ENCODE peak calls at places on chromosomes 12 and 14, in six cellular contexts. One of them, this sample, is unnamed.

GRCh38 chr12:91040356-91040755 is 17.5 kb downstream of the KERA start:
- DNase-seq in GM12878: no peak
- DNase-seq in H1: no peak
- DNase-seq in GM12891: no peak
- DNase-seq in HepG2: no peak
- DNase-seq in K562: no peak
- DNase-seq in this sample: no peak

GRCh38 chr12:92297932-92298681 is 152.5 kb upstream of the BTG1 start:
- DNase-seq in GM12878: no peak
- DNase-seq in H1: no peak
- DNase-seq in GM12891: no peak
- DNase-seq in HepG2: no peak
- DNase-seq in K562: no peak
- DNase-seq in this sample: no peak

GRCh38 chr12:119154435-119154818 is 24.3 kb upstream of the HSPB8 start:
- DNase-seq in GM12878: no peak
- DNase-seq in H1: peak
- DNase-seq in GM12891: no peak
- DNase-seq in HepG2: no peak
- DNase-seq in K562: peak
- DNase-seq in this sample: no peak

GRCh38 chr12:89707623-89707991 is 1.0 kb downstream of the ATP2B1 start:
- DNase-seq in GM12878: no peak
- DNase-seq in H1: peak
- DNase-seq in GM12891: no peak
- DNase-seq in HepG2: peak
- DNase-seq in K562: peak
- DNase-seq in this sample: no peak

GRCh38 chr12:58774731-58775130 is 145.6 kb downstream of the LRIG3 start:
- DNase-seq in GM12878: no peak
- DNase-seq in H1: no peak
- DNase-seq in GM12891: no peak
- DNase-seq in HepG2: no peak
- DNase-seq in K562: no peak
- DNase-seq in this sample: no peak

GRCh38 chr14:35910191-35910590 is 84.1 kb downstream of the BRMS1L start:
- DNase-seq in GM12878: no peak
- DNase-seq in H1: no peak
- DNase-seq in GM12891: no peak
- DNase-seq in HepG2: no peak
- DNase-seq in K562: no peak
- DNase-seq in this sample: no peak

GRCh38 chr12:6462234-6462995 is 8.1 kb downstream of the VAMP1 start:
- DNase-seq in GM12878: no peak
- DNase-seq in H1: no peak
- DNase-seq in GM12891: no peak
- DNase-seq in HepG2: no peak
- DNase-seq in K562: no peak
- DNase-seq in this sample: no peak

GRCh38 chr12:109553929-109554500 is 19.3 kb downstream of the MMAB start:
- DNase-seq in GM12878: no peak
- DNase-seq in H1: no peak
- DNase-seq in GM12891: no peak
- DNase-seq in HepG2: no peak
- DNase-seq in K562: no peak
- DNase-seq in this sample: no peak

GRCh38 chr12:120590741-120591407 is 9.7 kb upstream of the POP5 start:
- DNase-seq in GM12878: no peak
- DNase-seq in H1: no peak
- DNase-seq in GM12891: no peak
- DNase-seq in HepG2: peak
- DNase-seq in K562: no peak
- DNase-seq in this sample: no peak

GRCh38 chr12:54352022-54352531 is 12.2 kb downstream of the GPR84 start:
- DNase-seq in GM12878: no peak
- DNase-seq in H1: peak
- DNase-seq in GM12891: no peak
- DNase-seq in HepG2: no peak
- DNase-seq in K562: peak
- DNase-seq in this sample: no peak

GRCh38 chr12:65642006-65642695 is 182.1 kb upstream of the HMGA2 start:
- DNase-seq in GM12878: no peak
- DNase-seq in H1: no peak
- DNase-seq in GM12891: no peak
- DNase-seq in HepG2: no peak
- DNase-seq in K562: no peak
- DNase-seq in this sample: no peak

GRCh38 chr12:92927055-92927435 is 2.0 kb downstream of the EEA1 start:
- DNase-seq in GM12878: peak
- DNase-seq in H1: no peak
- DNase-seq in GM12891: no peak
- DNase-seq in HepG2: peak
- DNase-seq in K562: no peak
- DNase-seq in this sample: no peak

GRCh38 chr12:98532687-98533304 is 17.4 kb downstream of the TMPO start:
- DNase-seq in GM12878: no peak
- DNase-seq in H1: no peak
- DNase-seq in GM12891: no peak
- DNase-seq in HepG2: peak
- DNase-seq in K562: peak
- DNase-seq in this sample: no peak

GRCh38 chr12:1915082-1915968 is 3.1 kb downstream of the CACNA2D4 start:
- DNase-seq in GM12878: no peak
- DNase-seq in H1: peak
- DNase-seq in GM12891: no peak
- DNase-seq in HepG2: no peak
- DNase-seq in K562: peak
- DNase-seq in this sample: no peak

GRCh38 chr14:50451854-50452253 is 55.2 kb upstream of the CDKL1 start:
- DNase-seq in GM12878: no peak
- DNase-seq in H1: no peak
- DNase-seq in GM12891: no peak
- DNase-seq in HepG2: no peak
- DNase-seq in K562: no peak
- DNase-seq in this sample: no peak

GRCh38 chr12:22529281-22530060 is 14.9 kb downstream of the C2CD5 start:
- DNase-seq in GM12878: no peak
- DNase-seq in H1: no peak
- DNase-seq in GM12891: no peak
- DNase-seq in HepG2: peak
- DNase-seq in K562: peak
- DNase-seq in this sample: no peak

GRCh38 chr14:52467515-52468266 is 84.6 kb downstream of the TXNDC16 start:
- DNase-seq in GM12878: no peak
- DNase-seq in H1: no peak
- DNase-seq in GM12891: no peak
- DNase-seq in HepG2: no peak
- DNase-seq in K562: no peak
- DNase-seq in this sample: no peak

GRCh38 chr12:42502671-42503070 is 86.9 kb downstream of the PRICKLE1 start:
- DNase-seq in GM12878: no peak
- DNase-seq in H1: no peak
- DNase-seq in GM12891: no peak
- DNase-seq in HepG2: no peak
- DNase-seq in K562: no peak
- DNase-seq in this sample: no peak

GRCh38 chr12:52784909-52785308 is 7.8 kb upstream of the KRT76 start:
- DNase-seq in GM12878: no peak
- DNase-seq in H1: no peak
- DNase-seq in GM12891: no peak
- DNase-seq in HepG2: no peak
- DNase-seq in K562: no peak
- DNase-seq in this sample: no peak

GRCh38 chr12:5171701-5172100 is 128.0 kb downstream of the KCNA5 start:
- DNase-seq in GM12878: no peak
- DNase-seq in H1: peak
- DNase-seq in GM12891: no peak
- DNase-seq in HepG2: peak
- DNase-seq in K562: peak
- DNase-seq in this sample: no peak

GRCh38 chr14:24416254-24416931 is 13.1 kb downstream of the CBLN3 start:
- DNase-seq in GM12878: no peak
- DNase-seq in H1: no peak
- DNase-seq in GM12891: no peak
- DNase-seq in HepG2: no peak
- DNase-seq in K562: peak
- DNase-seq in this sample: no peak

GRCh38 chr12:2288001-2288400 is 235.2 kb downstream of the CACNA1C start:
- DNase-seq in GM12878: no peak
- DNase-seq in H1: no peak
- DNase-seq in GM12891: no peak
- DNase-seq in HepG2: no peak
- DNase-seq in K562: no peak
- DNase-seq in this sample: no peak

GRCh38 chr12:66823857-66824570 is 145.1 kb upstream of the GRIP1 start:
- DNase-seq in GM12878: no peak
- DNase-seq in H1: no peak
- DNase-seq in GM12891: no peak
- DNase-seq in HepG2: no peak
- DNase-seq in K562: no peak
- DNase-seq in this sample: no peak

GRCh38 chr12:62361048-62361447 is 100.8 kb downstream of the USP15 start:
- DNase-seq in GM12878: no peak
- DNase-seq in H1: no peak
- DNase-seq in GM12891: no peak
- DNase-seq in HepG2: no peak
- DNase-seq in K562: no peak
- DNase-seq in this sample: no peak

GRCh38 chr12:110739894-110740293 is 2.8 kb downstream of the PPP1CC start:
- DNase-seq in GM12878: no peak
- DNase-seq in H1: no peak
- DNase-seq in GM12891: no peak
- DNase-seq in HepG2: no peak
- DNase-seq in K562: no peak
- DNase-seq in this sample: no peak

GRCh38 chr14:60631842-60632241 is 17.4 kb downstream of the SIX1 start:
- DNase-seq in GM12878: no peak
- DNase-seq in H1: no peak
- DNase-seq in GM12891: no peak
- DNase-seq in HepG2: no peak
- DNase-seq in K562: no peak
- DNase-seq in this sample: no peak
- TF ChIP-seq POLR2AphosphoS5 in GM12878: no peak
- TF ChIP-seq POLR2AphosphoS5 in H1: no peak
- TF ChIP-seq POLR2AphosphoS5 in GM12891: no peak
- TF ChIP-seq POLR2AphosphoS5 in HepG2: no peak
- TF ChIP-seq POLR2AphosphoS5 in K562: no peak
- TF ChIP-seq POLR2AphosphoS5 in this sample: no peak

GRCh38 chr14:91258021-91258618 is 13.6 kb upstream of the GPR68 start:
- DNase-seq in GM12878: no peak
- DNase-seq in H1: no peak
- DNase-seq in GM12891: no peak
- DNase-seq in HepG2: no peak
- DNase-seq in K562: no peak
- DNase-seq in this sample: no peak
- TF ChIP-seq TAF1 in GM12878: no peak
- TF ChIP-seq TAF1 in H1: no peak
- TF ChIP-seq TAF1 in GM12891: no peak
- TF ChIP-seq TAF1 in HepG2: no peak
- TF ChIP-seq TAF1 in K562: no peak
- TF ChIP-seq TAF1 in this sample: no peak

GRCh38 chr12:11648514-11649412 is 711 bp upstream of the ETV6 start:
- DNase-seq in GM12878: peak
- DNase-seq in H1: peak
- DNase-seq in GM12891: peak
- DNase-seq in HepG2: peak
- DNase-seq in K562: peak
- DNase-seq in this sample: peak
- TF ChIP-seq POLR2A in GM12878: peak
- TF ChIP-seq POLR2A in H1: peak
- TF ChIP-seq POLR2A in GM12891: peak
- TF ChIP-seq POLR2A in HepG2: peak
- TF ChIP-seq POLR2A in K562: peak
- TF ChIP-seq POLR2A in this sample: peak

GRCh38 chr14:23121401-23121800 is 2.3 kb upstream of the CEBPE start:
- DNase-seq in GM12878: no peak
- DNase-seq in H1: no peak
- DNase-seq in GM12891: no peak
- DNase-seq in HepG2: no peak
- DNase-seq in K562: no peak
- DNase-seq in this sample: no peak

GRCh38 chr14:23119362-23120327 is 590 bp upstream of the CEBPE start:
- DNase-seq in GM12878: no peak
- DNase-seq in H1: no peak
- DNase-seq in GM12891: peak
- DNase-seq in HepG2: no peak
- DNase-seq in K562: no peak
- DNase-seq in this sample: peak

GRCh38 chr14:23122086-23122485 is 3.0 kb upstream of the CEBPE start:
- DNase-seq in GM12878: no peak
- DNase-seq in H1: no peak
- DNase-seq in GM12891: no peak
- DNase-seq in HepG2: no peak
- DNase-seq in K562: no peak
- DNase-seq in this sample: no peak

GRCh38 chr14:23118506-23119361 is at the start of gene CEBPE:
- DNase-seq in GM12878: no peak
- DNase-seq in H1: no peak
- DNase-seq in GM12891: no peak
- DNase-seq in HepG2: no peak
- DNase-seq in K562: no peak
- DNase-seq in this sample: no peak

DNA sequence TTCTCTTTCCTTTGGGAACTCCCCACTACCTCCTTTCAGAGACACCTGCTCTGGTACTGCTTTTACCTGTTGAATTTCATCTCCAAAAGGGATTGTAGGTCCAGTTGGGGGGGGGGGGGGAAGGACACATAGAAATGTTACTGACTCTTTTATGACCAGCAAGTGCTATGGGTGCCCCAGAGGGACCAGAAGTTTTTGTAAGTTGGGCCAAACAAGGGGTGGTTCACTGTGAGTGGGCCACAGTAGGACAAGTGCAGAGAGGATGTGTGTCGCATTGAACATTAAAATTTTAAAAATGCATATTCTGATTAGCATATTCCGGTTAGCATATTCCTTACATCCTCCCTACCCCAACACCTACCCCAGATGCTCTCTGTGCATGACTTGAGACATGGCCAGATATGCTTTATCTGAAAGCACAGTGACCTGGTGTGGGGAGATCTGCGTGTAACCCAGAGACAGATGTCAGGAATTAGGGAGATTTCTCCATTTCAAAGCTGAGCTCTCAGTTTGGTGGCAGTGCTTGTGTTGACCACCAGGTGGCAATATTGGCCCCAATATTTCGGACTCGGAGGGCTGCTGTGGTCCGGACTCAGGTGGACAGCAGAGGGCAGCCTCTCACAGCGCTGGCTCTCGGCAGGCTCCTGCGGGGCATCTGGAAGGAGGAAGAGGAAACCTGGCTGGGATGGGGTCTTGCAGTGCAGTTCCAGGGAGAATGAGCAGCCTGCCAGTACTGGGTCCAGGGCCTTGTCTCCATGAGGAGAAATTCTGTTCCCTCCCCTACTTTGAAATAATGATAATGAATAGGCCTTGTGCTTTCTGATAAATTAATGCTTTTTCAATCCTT is 1.6 kb upstream of the CEBPE start:
- DNase-seq in GM12878: peak
- DNase-seq in H1: peak
- DNase-seq in GM12891: peak
- DNase-seq in HepG2: peak
- DNase-seq in K562: peak
- DNase-seq in this sample: peak
- TF ChIP-seq POLR2AphosphoS5 in GM12878: no peak
- TF ChIP-seq POLR2AphosphoS5 in H1: no peak
- TF ChIP-seq POLR2AphosphoS5 in GM12891: no peak
- TF ChIP-seq POLR2AphosphoS5 in HepG2: no peak
- TF ChIP-seq POLR2AphosphoS5 in K562: peak
- TF ChIP-seq POLR2AphosphoS5 in this sample: no peak

This sample was measured in GM12892.